ENCODE peak calls at places on chromosome 11, in seven cellular contexts. J is MCF 10A, N is prostate gland, Z is HCT116, Q is heart left ventricle, B is AG09309, I is psoas muscle. A is an unnamed sample.

GRCh38 chr11:79242616-79243015 is 198.2 kb downstream of the TENM4 start:
- DNase-seq in I (no peak), Q (no peak), Z (no peak), J (no peak), N (no peak), B (no peak), A (no peak)

GRCh38 chr11:113977071-113977490 is 2.2 kb downstream of the HTR3A start:
- DNase-seq in Q (no peak), J (no peak), I (no peak), N (no peak), Z (no peak), B (no peak), A (no peak)

GRCh38 chr11:74604311-74604710 is 11.9 kb downstream of the POLD3 start:
- DNase-seq in B (no peak), Z (no peak), N (no peak), I (no peak), J (no peak), Q (no peak), A (no peak)

GRCh38 chr11:111395081-111395480 is 16.0 kb upstream of the POU2AF1 start:
- DNase-seq in I (no peak), N (no peak), B (no peak), Q (no peak), Z (no peak), J (no peak), A (no peak)

GRCh38 chr11:128504489-128504888 is 82.9 kb downstream of the ETS1 start:
- DNase-seq in Z (no peak), N (no peak), I (no peak), J (no peak), B (no peak), Q (no peak), A (no peak)

GRCh38 chr11:27116684-27117083 is 76.1 kb downstream of the BBOX1 start:
- DNase-seq in Q (no peak), J (peak; percentile 4), I (no peak), Z (no peak), N (no peak), B (peak; percentile 49), A (no peak)

GRCh38 chr11:103601230-103601846 is 435.1 kb upstream of the DDI1 start:
- DNase-seq in J (peak; percentile 75), N (no peak), I (no peak), Q (peak; percentile 12), Z (no peak), B (peak; percentile 44), A (no peak)

GRCh38 chr11:112025682-112026081 is 474 bp downstream of the DLAT start:
- DNase-seq in B (no peak), N (no peak), Q (no peak), I (no peak), Z (no peak), J (no peak), A (no peak)

GRCh38 chr11:31817054-31817620 is 6.0 kb upstream of the PAX6 start:
- DNase-seq in Q (no peak), I (no peak), N (no peak), J (no peak), B (no peak), Z (no peak), A (no peak)

GRCh38 chr11:128519353-128519752 is 68.0 kb downstream of the ETS1 start:
- DNase-seq in I (no peak), N (no peak), B (no peak), Q (no peak), J (no peak), Z (no peak), A (no peak)

GRCh38 chr11:78860720-78861422 is 286.2 kb upstream of the NARS2 start:
- DNase-seq in N (no peak), J (peak; percentile 43), Z (no peak), B (no peak), I (no peak), Q (no peak), A (no peak)

GRCh38 chr11:64874841-64875240 is 3.6 kb downstream of the EHD1 start:
- DNase-seq in N (no peak), Q (no peak), B (no peak), J (no peak), Z (no peak), I (no peak), A (no peak)

GRCh38 chr11:72812968-72813739 is 1.1 kb upstream of the ATG16L2 start:
- DNase-seq in Z (peak; percentile 71), J (peak; percentile 91), I (peak; percentile 61), N (no peak), B (no peak), Q (no peak), A (peak; percentile 78)

GRCh38 chr11:121711900-121712424 is 259.2 kb upstream of the SORL1-AS1 start:
- DNase-seq in Z (no peak), N (no peak), I (no peak), J (no peak), B (no peak), Q (no peak), A (no peak)

GRCh38 chr11:7511405-7511804 is 2.4 kb upstream of the PPFIBP2 start:
- DNase-seq in Z (no peak), B (no peak), N (peak; percentile 89), J (no peak), Q (peak; percentile 69), I (peak; percentile 56), A (no peak)

GRCh38 chr11:45896392-45897068 is 10.5 kb downstream of the FREY1 start:
- DNase-seq in B (no peak), N (no peak), J (no peak), Z (no peak), I (peak; percentile 15), Q (no peak), A (no peak)

GRCh38 chr11:47908198-47908597 is 60.0 kb upstream of the NUP160 start:
- DNase-seq in N (no peak), Q (no peak), I (no peak), B (no peak), J (peak; percentile 31), Z (no peak), A (no peak)

GRCh38 chr11:65894034-65894591 is 3.6 kb downstream of the CCDC85B start:
- DNase-seq in J (no peak), Q (peak; percentile 66), N (no peak), B (no peak), I (no peak), Z (no peak), A (no peak)

GRCh38 chr11:132258865-132259264 is 888.5 kb downstream of the NTM start:
- DNase-seq in B (no peak), I (no peak), Q (no peak), Z (no peak), N (no peak), J (no peak), A (no peak)

GRCh38 chr11:131503017-131503416 is 132.6 kb downstream of the NTM start:
- DNase-seq in N (no peak), Q (no peak), J (no peak), I (no peak), B (no peak), Z (no peak), A (no peak)

GRCh38 chr11:118658372-118659313 is 20.8 kb downstream of the TREH start:
- DNase-seq in J (no peak), Q (no peak), B (no peak), N (no peak), I (no peak), Z (no peak), A (no peak)

GRCh38 chr11:724063-724732 is 18.2 kb downstream of the EPS8L2 start:
- DNase-seq in J (no peak), Z (no peak), N (no peak), I (no peak), Q (no peak), B (no peak), A (no peak)

DNA sequence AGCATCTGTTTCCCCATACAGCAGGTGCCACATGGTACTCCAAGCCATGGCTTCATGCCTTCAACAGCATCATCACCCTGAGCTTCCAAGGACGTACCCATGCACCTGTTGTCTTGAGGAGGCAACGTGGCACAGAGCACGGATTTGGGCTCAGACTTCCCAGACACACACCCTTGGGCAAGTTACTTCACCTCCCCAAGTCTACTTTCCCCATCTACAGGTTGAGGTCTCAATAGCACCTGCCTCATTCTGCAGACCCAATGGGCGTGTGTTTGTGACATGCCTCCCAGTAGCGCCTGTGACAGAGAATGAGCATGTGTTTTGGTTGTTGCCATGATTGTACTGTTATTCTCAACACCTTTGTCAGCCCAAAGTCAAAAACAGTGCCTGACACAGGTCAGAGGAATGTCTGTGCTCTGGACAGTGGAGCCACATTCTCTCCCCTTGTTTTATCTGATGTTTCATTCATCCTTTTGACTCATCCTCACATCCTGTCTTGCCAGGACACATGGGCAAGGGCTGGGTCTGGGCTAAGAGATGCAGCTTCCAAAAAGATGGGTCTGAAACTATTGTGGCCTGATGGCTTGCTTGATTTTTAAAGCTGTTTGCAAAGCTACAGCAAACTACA is 53.4 kb upstream of the CCND1 start:
- DNase-seq in B (peak; percentile 20), J (peak; percentile 52), N (no peak), Z (peak; percentile 23), Q (no peak), I (no peak), A (no peak)
- TF ChIP-seq CTCF in B (no peak), J (no peak), N (no peak), Z (no peak), Q (no peak), I (no peak), A (no peak)

DNA sequence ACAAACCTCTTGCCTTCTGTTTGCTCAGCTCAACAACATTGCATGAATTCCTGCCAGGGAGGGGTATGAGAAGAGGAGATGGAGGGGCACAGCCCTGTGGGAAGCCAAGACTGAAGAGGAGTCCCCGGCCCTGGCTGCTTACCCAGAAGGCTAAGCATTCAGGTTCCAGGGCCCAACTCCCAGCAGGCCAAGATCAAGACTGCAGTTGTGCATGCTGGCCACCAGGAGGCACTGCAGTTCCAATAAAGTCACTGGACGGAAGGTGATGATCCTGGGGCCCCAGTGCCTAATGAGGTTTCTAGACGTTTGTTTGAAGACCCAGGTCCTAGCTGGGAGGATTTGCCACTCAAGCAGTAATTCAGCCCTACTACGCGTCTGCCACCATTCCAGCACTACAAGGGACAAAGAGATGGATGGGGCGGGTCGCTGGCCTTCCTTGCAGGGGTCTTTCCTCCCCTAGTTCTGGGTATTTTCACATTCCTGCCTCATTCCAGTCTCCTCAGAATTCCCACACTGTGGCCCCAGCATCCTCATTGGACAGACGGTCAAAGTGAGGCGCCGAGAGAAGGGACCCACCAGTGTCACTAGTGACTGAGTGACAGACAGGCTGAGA is 23.6 kb downstream of the ALX4 start:
- DNase-seq in B (no peak), Q (peak; percentile 51), N (no peak), Z (peak; percentile 43), I (peak; percentile 32), J (peak; percentile 69), A (peak; percentile 34)
- TF ChIP-seq CTCF in B (peak; percentile 94), Q (peak; percentile 98), N (peak; percentile 93), Z (peak; percentile 85), I (peak; percentile 93), J (peak; percentile 95), A (peak; percentile 94)

GRCh38 chr11:134950692-134951304 is 538.8 kb upstream of the B3GAT1 start:
- DNase-seq in B (no peak), I (no peak), Q (no peak), J (peak; percentile 56), N (no peak), Z (no peak), A (no peak)
- TF ChIP-seq CTCF in B (no peak), I (no peak), Q (no peak), J (no peak), N (no peak), Z (no peak), A (no peak)

GRCh38 chr11:44191322-44192014 is 96.0 kb downstream of the EXT2 start:
- DNase-seq in Q (no peak), Z (no peak), I (no peak), N (no peak), B (no peak), J (peak; percentile 3), A (no peak)
- TF ChIP-seq CTCF in Q (no peak), Z (no peak), I (no peak), N (no peak), B (no peak), J (no peak), A (no peak)